ENCODE peak calls at places on chromosomes 4 and X, in six cellular contexts. One of them, this sample, is unnamed.

GRCh38 chr4:120948382-120948781 is 25.9 kb upstream of the PRDM5 start:
- DNase-seq in K562: no peak
- DNase-seq in SK-N-SH: no peak
- DNase-seq in HepG2: no peak
- DNase-seq in H1: no peak
- DNase-seq in GM12878: no peak
- DNase-seq in this sample: peak; percentile 7

GRCh38 chr4:71026086-71026485 is 32.6 kb downstream of the DCK start:
- DNase-seq in K562: peak; percentile 43
- DNase-seq in SK-N-SH: peak; percentile 16
- DNase-seq in HepG2: peak; percentile 66
- DNase-seq in H1: no peak
- DNase-seq in GM12878: no peak
- DNase-seq in this sample: peak; percentile 55

GRCh38 chrX:3585719-3586118 is 127.7 kb downstream of the PRKX start:
- DNase-seq in K562: peak; percentile 20
- DNase-seq in SK-N-SH: no peak
- DNase-seq in HepG2: no peak
- DNase-seq in H1: no peak
- DNase-seq in GM12878: no peak
- DNase-seq in this sample: no peak

GRCh38 chrX:13069771-13070410 is 25.5 kb upstream of the FAM9C start:
- DNase-seq in K562: no peak
- DNase-seq in SK-N-SH: no peak
- DNase-seq in HepG2: no peak
- DNase-seq in H1: no peak
- DNase-seq in GM12878: no peak
- DNase-seq in this sample: no peak

GRCh38 chrX:29225670-29226069 is 638.4 kb downstream of the IL1RAPL1 start:
- DNase-seq in K562: no peak
- DNase-seq in SK-N-SH: no peak
- DNase-seq in HepG2: no peak
- DNase-seq in H1: peak; percentile 34
- DNase-seq in GM12878: no peak
- DNase-seq in this sample: no peak

GRCh38 chr4:181874582-181874981 is 368.6 kb upstream of the TENM3 start:
- DNase-seq in K562: no peak
- DNase-seq in SK-N-SH: no peak
- DNase-seq in HepG2: no peak
- DNase-seq in H1: no peak
- DNase-seq in GM12878: no peak
- DNase-seq in this sample: no peak

GRCh38 chr4:136571315-136571714 is 961.0 kb downstream of the PCDH18 start:
- DNase-seq in K562: no peak
- DNase-seq in SK-N-SH: no peak
- DNase-seq in HepG2: no peak
- DNase-seq in H1: no peak
- DNase-seq in GM12878: no peak
- DNase-seq in this sample: no peak

GRCh38 chr4:74032064-74032463 is 6.4 kb downstream of the CXCL3 start:
- DNase-seq in K562: no peak
- DNase-seq in SK-N-SH: no peak
- DNase-seq in HepG2: no peak
- DNase-seq in H1: no peak
- DNase-seq in GM12878: no peak
- DNase-seq in this sample: no peak

GRCh38 chrX:23811135-23811781 is 28.3 kb downstream of the SAT1 start:
- DNase-seq in K562: no peak
- DNase-seq in SK-N-SH: no peak
- DNase-seq in HepG2: no peak
- DNase-seq in H1: no peak
- DNase-seq in GM12878: no peak
- DNase-seq in this sample: no peak

GRCh38 chrX:102833136-102833535 is 103.9 kb upstream of the RAB40AL start:
- DNase-seq in K562: no peak
- DNase-seq in SK-N-SH: no peak
- DNase-seq in HepG2: no peak
- DNase-seq in H1: no peak
- DNase-seq in GM12878: no peak
- DNase-seq in this sample: no peak

GRCh38 chrX:102835504-102836146 is 101.4 kb upstream of the RAB40AL start:
- DNase-seq in K562: peak; percentile 12
- DNase-seq in SK-N-SH: no peak
- DNase-seq in HepG2: peak; percentile 1
- DNase-seq in H1: no peak
- DNase-seq in GM12878: no peak
- DNase-seq in this sample: no peak

GRCh38 chrX:102837843-102838242 is 99.2 kb upstream of the RAB40AL start:
- DNase-seq in K562: no peak
- DNase-seq in SK-N-SH: no peak
- DNase-seq in HepG2: no peak
- DNase-seq in H1: no peak
- DNase-seq in GM12878: no peak
- DNase-seq in this sample: no peak

GRCh38 chrX:102832661-102833060 is 104.4 kb upstream of the RAB40AL start:
- DNase-seq in K562: peak; percentile 19
- DNase-seq in SK-N-SH: peak; percentile 5
- DNase-seq in HepG2: no peak
- DNase-seq in H1: no peak
- DNase-seq in GM12878: no peak
- DNase-seq in this sample: no peak
- TF ChIP-seq RAD21 in K562: no peak
- TF ChIP-seq RAD21 in SK-N-SH: no peak
- TF ChIP-seq RAD21 in HepG2: no peak
- TF ChIP-seq RAD21 in H1: no peak
- TF ChIP-seq RAD21 in GM12878: no peak
- TF ChIP-seq RAD21 in this sample: no peak

GRCh38 chr4:129063640-129064039 is 29.7 kb downstream of the SCLT1 start:
- DNase-seq in K562: no peak
- DNase-seq in SK-N-SH: no peak
- DNase-seq in HepG2: no peak
- DNase-seq in H1: no peak
- DNase-seq in GM12878: no peak
- DNase-seq in this sample: no peak

GRCh38 chr4:129062580-129062979 is 30.8 kb downstream of the SCLT1 start:
- DNase-seq in K562: no peak
- DNase-seq in SK-N-SH: no peak
- DNase-seq in HepG2: no peak
- DNase-seq in H1: no peak
- DNase-seq in GM12878: no peak
- DNase-seq in this sample: no peak

GRCh38 chr4:129059028-129059427 is 34.3 kb downstream of the SCLT1 start:
- DNase-seq in K562: no peak
- DNase-seq in SK-N-SH: no peak
- DNase-seq in HepG2: no peak
- DNase-seq in H1: no peak
- DNase-seq in GM12878: no peak
- DNase-seq in this sample: no peak

DNA sequence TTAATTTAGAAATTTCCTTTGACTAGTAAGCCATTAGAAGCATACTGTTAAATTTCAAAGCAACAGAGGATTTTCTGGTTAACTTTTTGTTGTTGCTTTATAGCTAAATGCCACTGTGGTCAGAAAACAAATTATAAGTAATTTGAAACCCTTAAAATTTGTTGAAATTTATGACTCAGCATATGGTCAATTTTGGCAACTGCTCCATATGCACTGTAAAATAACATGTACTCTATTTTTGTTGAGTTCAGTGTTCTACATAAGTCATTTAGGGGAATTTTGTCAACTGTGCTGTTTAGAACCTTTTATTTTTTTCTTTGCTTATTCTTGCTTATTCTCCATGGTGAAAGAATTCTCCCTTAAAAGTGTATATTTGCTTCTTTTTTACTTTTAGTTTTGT is 28.6 kb downstream of the SCLT1 start:
- DNase-seq in K562: no peak
- DNase-seq in SK-N-SH: no peak
- DNase-seq in HepG2: no peak
- DNase-seq in H1: no peak
- DNase-seq in GM12878: no peak
- DNase-seq in this sample: no peak
- H3K4me1 ChIP-seq in K562: no peaks in the 10 kb centered on the region
- H3K4me1 ChIP-seq in SK-N-SH: no peaks in the 10 kb centered on the region
- H3K4me1 ChIP-seq in HepG2: no peaks in the 10 kb centered on the region
- H3K4me1 ChIP-seq in H1: no peaks in the 10 kb centered on the region
- H3K4me1 ChIP-seq in GM12878: no peaks in the 10 kb centered on the region
- H3K4me1 ChIP-seq in this sample: no peaks in the 10 kb centered on the region

GRCh38 chr4:6368601-6369000 is 99.0 kb downstream of the WFS1 start:
- DNase-seq in K562: no peak
- DNase-seq in SK-N-SH: no peak
- DNase-seq in HepG2: no peak
- DNase-seq in H1: no peak
- DNase-seq in GM12878: no peak
- DNase-seq in this sample: no peak
- TF ChIP-seq YY1 in K562: no peak
- TF ChIP-seq YY1 in SK-N-SH: no peak
- TF ChIP-seq YY1 in HepG2: no peak
- TF ChIP-seq YY1 in H1: no peak
- TF ChIP-seq YY1 in GM12878: no peak
- TF ChIP-seq YY1 in this sample: no peak

GRCh38 chr4:40212674-40213504 is 16.1 kb downstream of the RHOH start:
- DNase-seq in K562: no peak
- DNase-seq in SK-N-SH: no peak
- DNase-seq in HepG2: no peak
- DNase-seq in H1: no peak
- DNase-seq in GM12878: no peak
- DNase-seq in this sample: no peak
- TF ChIP-seq RAD21 in K562: no peak
- TF ChIP-seq RAD21 in SK-N-SH: no peak
- TF ChIP-seq RAD21 in HepG2: no peak
- TF ChIP-seq RAD21 in H1: no peak
- TF ChIP-seq RAD21 in GM12878: no peak
- TF ChIP-seq RAD21 in this sample: no peak

GRCh38 chrX:130085551-130085986 is 24.7 kb downstream of the ELF4 start:
- DNase-seq in K562: no peak
- DNase-seq in SK-N-SH: no peak
- DNase-seq in HepG2: no peak
- DNase-seq in H1: no peak
- DNase-seq in GM12878: no peak
- DNase-seq in this sample: no peak
- H3K4me1 ChIP-seq in K562: peaks cover 70% of the 10 kb centered on the region
- H3K4me1 ChIP-seq in SK-N-SH: peaks cover 17% of the 10 kb centered on the region
- H3K4me1 ChIP-seq in HepG2: peaks cover 9% of the 10 kb centered on the region
- H3K4me1 ChIP-seq in H1: peaks cover 9% of the 10 kb centered on the region
- H3K4me1 ChIP-seq in GM12878: peaks cover 44% of the 10 kb centered on the region
- H3K4me1 ChIP-seq in this sample: peaks cover 8% of the 10 kb centered on the region

GRCh38 chr4:140061194-140061593 is 92.8 kb downstream of the MAML3 start:
- DNase-seq in K562: no peak
- DNase-seq in SK-N-SH: no peak
- DNase-seq in HepG2: peak; percentile 29
- DNase-seq in H1: no peak
- DNase-seq in GM12878: no peak
- DNase-seq in this sample: no peak
- TF ChIP-seq YY1 in K562: no peak
- TF ChIP-seq YY1 in SK-N-SH: no peak
- TF ChIP-seq YY1 in HepG2: no peak
- TF ChIP-seq YY1 in H1: no peak
- TF ChIP-seq YY1 in GM12878: no peak
- TF ChIP-seq YY1 in this sample: no peak

GRCh38 chr4:15147709-15148651 is 145.7 kb downstream of the CPEB2 start:
- DNase-seq in K562: no peak
- DNase-seq in SK-N-SH: no peak
- DNase-seq in HepG2: peak; percentile 59
- DNase-seq in H1: no peak
- DNase-seq in GM12878: no peak
- DNase-seq in this sample: no peak
- TF ChIP-seq RAD21 in K562: no peak
- TF ChIP-seq RAD21 in SK-N-SH: no peak
- TF ChIP-seq RAD21 in HepG2: no peak
- TF ChIP-seq RAD21 in H1: no peak
- TF ChIP-seq RAD21 in GM12878: no peak
- TF ChIP-seq RAD21 in this sample: no peak

GRCh38 chr4:173217075-173217474 is 48.5 kb downstream of the GALNT7 start:
- DNase-seq in K562: no peak
- DNase-seq in SK-N-SH: no peak
- DNase-seq in HepG2: no peak
- DNase-seq in H1: no peak
- DNase-seq in GM12878: no peak
- DNase-seq in this sample: no peak
- H3K4me1 ChIP-seq in K562: peaks cover 46% of the 10 kb centered on the region
- H3K4me1 ChIP-seq in SK-N-SH: peaks cover 6% of the 10 kb centered on the region
- H3K4me1 ChIP-seq in HepG2: no peaks in the 10 kb centered on the region
- H3K4me1 ChIP-seq in H1: peaks cover 8% of the 10 kb centered on the region
- H3K4me1 ChIP-seq in GM12878: no peaks in the 10 kb centered on the region
- H3K4me1 ChIP-seq in this sample: peaks cover 74% of the 10 kb centered on the region

This sample was measured in HCT116.